ENCODE peak calls at places on chromosomes 1 and 21, in nine cellular contexts. K is LHCN-M2, T is HTR-8/SVneo, Y is sigmoid colon, J is aorta, H is mammary epithelial cell, C is astrocyte of the spinal cord, V is hippocampal formation, X is Calu3. D is an unnamed sample.

GRCh38 chr1:95041491-95042165 is 31.1 kb downstream of the ALG14 start:
- DNase-seq in K (peak), J (no peak), Y (peak), X (peak), H (peak), T (peak), C (peak), V (peak), D (peak)

GRCh38 chr1:80384037-80384830 is 1377.7 kb upstream of the ADGRL4 start:
- DNase-seq in V (no peak), Y (no peak), X (no peak), H (peak), C (no peak), K (peak), T (no peak), J (no peak), D (no peak)

GRCh38 chr1:94309829-94310569 is 72.6 kb upstream of the ARHGAP29 start:
- DNase-seq in Y (no peak), X (no peak), K (no peak), V (no peak), H (no peak), C (no peak), T (no peak), J (no peak), D (no peak)

GRCh38 chr1:41578712-41579335 is 94.3 kb upstream of the EDN2 start:
- DNase-seq in X (peak), K (peak), Y (no peak), J (no peak), H (no peak), V (no peak), T (peak), C (peak), D (no peak)

GRCh38 chr1:198443374-198444233 is 96.9 kb downstream of the ATP6V1G3 start:
- DNase-seq in J (no peak), K (peak), C (peak), V (no peak), H (peak), T (peak), X (peak), Y (no peak), D (no peak)

GRCh38 chr1:171683826-171684225 is 31.3 kb upstream of the MYOC start:
- DNase-seq in Y (no peak), T (no peak), V (no peak), C (no peak), X (no peak), K (no peak), J (no peak), H (no peak), D (no peak)

GRCh38 chr21:42495765-42496119 is 282 bp downstream of the RSPH1 start:
- DNase-seq in H (no peak), J (no peak), C (no peak), V (no peak), X (no peak), Y (no peak), T (peak), K (no peak), D (no peak)

GRCh38 chr1:176957603-176958002 is 206.9 kb downstream of the ASTN1 start:
- DNase-seq in H (no peak), X (no peak), Y (no peak), J (no peak), T (no peak), K (no peak), V (no peak), C (no peak), D (no peak)

GRCh38 chr1:28280501-28280900 is 21.2 kb downstream of the SESN2 start:
- DNase-seq in H (no peak), T (no peak), C (no peak), X (no peak), K (no peak), V (no peak), J (no peak), Y (no peak), D (no peak)

GRCh38 chr1:145927073-145927886 is at the start of gene RBM8A:
- DNase-seq in C (peak), Y (peak), K (peak), X (peak), H (peak), V (peak), T (peak), J (peak), D (peak)